ENCODE peak calls at places on chromosomes 2 and 18, in eight cellular contexts. One of them, this sample, is unnamed.
A peak's percentile ranks its signal among the peaks of the same experiment; 100 is the strongest.

GRCh38 chr18:74252032-74252380 is 39.8 kb downstream of the CYB5A start:
- DNase-seq in NCI-H1105 treated with DMSO at 0.1 percent for 48 hours: no peak
- DNase-seq in NCI-H1436: no peak
- DNase-seq in smooth muscle cell of the brain vasculature: no peak
- DNase-seq in SW 1271: no peak
- DNase-seq in globus pallidus: no peak
- DNase-seq in mammary epithelial cell: no peak
- DNase-seq in IMR-90: peak; percentile 53
- DNase-seq in this sample: no peak

GRCh38 chr2:233031556-233032500 is 644 bp upstream of the NEU2 start:
- DNase-seq in IMR-90: no peak
- DNase-seq in mammary epithelial cell: no peak
- DNase-seq in globus pallidus: no peak
- DNase-seq in NCI-H1105 treated with DMSO at 0.1 percent for 48 hours: no peak
- DNase-seq in smooth muscle cell of the brain vasculature: no peak
- DNase-seq in NCI-H1436: no peak
- DNase-seq in SW 1271: no peak
- DNase-seq in this sample: no peak

GRCh38 chr18:3848316-3848715 is 398.3 kb downstream of the TGIF1 start:
- DNase-seq in mammary epithelial cell: peak; percentile 20
- DNase-seq in SW 1271: no peak
- DNase-seq in NCI-H1436: no peak
- DNase-seq in globus pallidus: no peak
- DNase-seq in NCI-H1105 treated with DMSO at 0.1 percent for 48 hours: no peak
- DNase-seq in smooth muscle cell of the brain vasculature: no peak
- DNase-seq in IMR-90: peak; percentile 3
- DNase-seq in this sample: no peak

GRCh38 chr2:41944218-41944880 is 103.5 kb upstream of the PKDCC start:
- DNase-seq in IMR-90: no peak
- DNase-seq in NCI-H1436: no peak
- DNase-seq in SW 1271: no peak
- DNase-seq in globus pallidus: no peak
- DNase-seq in mammary epithelial cell: no peak
- DNase-seq in smooth muscle cell of the brain vasculature: no peak
- DNase-seq in NCI-H1105 treated with DMSO at 0.1 percent for 48 hours: no peak
- DNase-seq in this sample: no peak

GRCh38 chr2:168954256-168954655 is 53.2 kb downstream of the G6PC2 start:
- DNase-seq in smooth muscle cell of the brain vasculature: no peak
- DNase-seq in globus pallidus: no peak
- DNase-seq in mammary epithelial cell: no peak
- DNase-seq in SW 1271: no peak
- DNase-seq in NCI-H1105 treated with DMSO at 0.1 percent for 48 hours: no peak
- DNase-seq in NCI-H1436: no peak
- DNase-seq in IMR-90: no peak
- DNase-seq in this sample: no peak

GRCh38 chr18:63161728-63162195 is 157.8 kb downstream of the BCL2 start:
- DNase-seq in NCI-H1436: no peak
- DNase-seq in smooth muscle cell of the brain vasculature: peak; percentile 51
- DNase-seq in mammary epithelial cell: peak; percentile 92
- DNase-seq in NCI-H1105 treated with DMSO at 0.1 percent for 48 hours: no peak
- DNase-seq in IMR-90: peak; percentile 93
- DNase-seq in globus pallidus: no peak
- DNase-seq in SW 1271: peak; percentile 14
- DNase-seq in this sample: peak; percentile 70

GRCh38 chr18:50806208-50806616 is 13.6 kb downstream of the MRO start:
- DNase-seq in NCI-H1436: no peak
- DNase-seq in IMR-90: no peak
- DNase-seq in smooth muscle cell of the brain vasculature: no peak
- DNase-seq in globus pallidus: peak; percentile 37
- DNase-seq in NCI-H1105 treated with DMSO at 0.1 percent for 48 hours: no peak
- DNase-seq in SW 1271: no peak
- DNase-seq in mammary epithelial cell: no peak
- DNase-seq in this sample: peak; percentile 62

GRCh38 chr18:37658894-37659293 is 93.3 kb upstream of the CELF4 start:
- DNase-seq in IMR-90: no peak
- DNase-seq in NCI-H1105 treated with DMSO at 0.1 percent for 48 hours: no peak
- DNase-seq in globus pallidus: no peak
- DNase-seq in NCI-H1436: no peak
- DNase-seq in mammary epithelial cell: no peak
- DNase-seq in SW 1271: no peak
- DNase-seq in smooth muscle cell of the brain vasculature: no peak
- DNase-seq in this sample: no peak

GRCh38 chr2:78263571-78263970 is 741.4 kb upstream of the LRRTM4 start:
- DNase-seq in IMR-90: no peak
- DNase-seq in SW 1271: no peak
- DNase-seq in mammary epithelial cell: no peak
- DNase-seq in globus pallidus: peak; percentile 94
- DNase-seq in NCI-H1436: no peak
- DNase-seq in smooth muscle cell of the brain vasculature: no peak
- DNase-seq in NCI-H1105 treated with DMSO at 0.1 percent for 48 hours: no peak
- DNase-seq in this sample: peak; percentile 82

GRCh38 chr2:47506436-47506835 is 103.5 kb downstream of the MSH2 start:
- DNase-seq in SW 1271: no peak
- DNase-seq in IMR-90: no peak
- DNase-seq in NCI-H1105 treated with DMSO at 0.1 percent for 48 hours: no peak
- DNase-seq in globus pallidus: peak; percentile 60
- DNase-seq in NCI-H1436: no peak
- DNase-seq in smooth muscle cell of the brain vasculature: no peak
- DNase-seq in mammary epithelial cell: no peak
- DNase-seq in this sample: peak; percentile 43

GRCh38 chr2:190529486-190530104 is 4.9 kb downstream of the NEMP2 start:
- DNase-seq in smooth muscle cell of the brain vasculature: no peak
- DNase-seq in IMR-90: peak; percentile 47
- DNase-seq in mammary epithelial cell: no peak
- DNase-seq in NCI-H1105 treated with DMSO at 0.1 percent for 48 hours: no peak
- DNase-seq in globus pallidus: no peak
- DNase-seq in NCI-H1436: no peak
- DNase-seq in SW 1271: no peak
- DNase-seq in this sample: no peak

GRCh38 chr2:120132190-120132589 is 91.0 kb downstream of the TMEM185B start:
- DNase-seq in smooth muscle cell of the brain vasculature: no peak
- DNase-seq in NCI-H1436: no peak
- DNase-seq in IMR-90: peak; percentile 82
- DNase-seq in SW 1271: no peak
- DNase-seq in mammary epithelial cell: no peak
- DNase-seq in globus pallidus: no peak
- DNase-seq in NCI-H1105 treated with DMSO at 0.1 percent for 48 hours: no peak
- DNase-seq in this sample: no peak

GRCh38 chr2:176297067-176297466 is 27.8 kb downstream of the MTX2 start:
- DNase-seq in smooth muscle cell of the brain vasculature: no peak
- DNase-seq in globus pallidus: no peak
- DNase-seq in NCI-H1105 treated with DMSO at 0.1 percent for 48 hours: peak; percentile 12
- DNase-seq in IMR-90: no peak
- DNase-seq in NCI-H1436: no peak
- DNase-seq in mammary epithelial cell: no peak
- DNase-seq in SW 1271: no peak
- DNase-seq in this sample: no peak